ENCODE peak calls at places on chromosomes 3 and 15, in six cellular contexts. C, G, V, W, X and T are unnamed samples.

GRCh38 chr3:184156522-184156955 is 1.4 kb downstream of the DVL3 start:
- DNase-seq in C (no peak), G (no peak), V (peak; percentile 53), W (peak; percentile 49), X (no peak), T (peak; percentile 60)

GRCh38 chr3:181868576-181868975 is 156.9 kb downstream of the SOX2 start:
- DNase-seq in X (no peak), W (no peak), V (no peak), C (no peak), G (no peak), T (no peak)

GRCh38 chr15:59281699-59282098 is 75.1 kb downstream of the LDHAL6B start:
- DNase-seq in X (no peak), W (no peak), G (no peak), V (peak; percentile 76), C (no peak), T (no peak)

GRCh38 chr3:16936233-16936632 is 51.5 kb downstream of the PLCL2 start:
- DNase-seq in W (peak; percentile 72), V (no peak), G (no peak), C (no peak), X (no peak), T (no peak)

GRCh38 chr15:25691544-25692430 is 171.3 kb downstream of the ATP10A start:
- DNase-seq in C (no peak), X (no peak), W (no peak), V (no peak), G (no peak), T (peak; percentile 31)

GRCh38 chr15:92582206-92582605 is 73.4 kb downstream of the FAM174B start:
- DNase-seq in G (no peak), C (no peak), X (no peak), W (no peak), V (no peak), T (no peak)

GRCh38 chr3:194293546-194294198 is 57.5 kb downstream of the CPN2 start:
- DNase-seq in X (no peak), W (no peak), C (no peak), V (no peak), G (no peak), T (no peak)

GRCh38 chr3:196179380-196180308 is 31.6 kb downstream of the ZDHHC19 start:
- DNase-seq in C (no peak), G (no peak), X (peak; percentile 98), V (no peak), W (peak; percentile 68), T (peak; percentile 77)

GRCh38 chr3:36944012-36944640 is 728 bp downstream of the TRANK1 start:
- DNase-seq in V (no peak), G (peak; percentile 49), X (no peak), C (no peak), W (no peak), T (peak; percentile 59)
- TF ChIP-seq BHLHE40 in V (no peak), G (no peak), X (no peak), C (no peak), W (no peak), T (no peak)

GRCh38 chr3:114213262-114213668 is 24.1 kb downstream of the ZNF80 start:
- DNase-seq in X (no peak), C (no peak), G (no peak), V (no peak), W (no peak), T (peak; percentile 54)

GRCh38 chr3:114214542-114215341 is 22.6 kb downstream of the ZNF80 start:
- DNase-seq in G (no peak), V (no peak), X (no peak), C (no peak), W (no peak), T (no peak)

GRCh38 chr3:114216186-114216970 is 21.0 kb downstream of the ZNF80 start:
- DNase-seq in V (no peak), W (no peak), X (no peak), C (no peak), G (no peak), T (peak; percentile 19)

GRCh38 chr3:114212646-114213045 is 24.7 kb downstream of the ZNF80 start:
- DNase-seq in G (no peak), X (no peak), V (no peak), W (no peak), C (no peak), T (no peak)

DNA sequence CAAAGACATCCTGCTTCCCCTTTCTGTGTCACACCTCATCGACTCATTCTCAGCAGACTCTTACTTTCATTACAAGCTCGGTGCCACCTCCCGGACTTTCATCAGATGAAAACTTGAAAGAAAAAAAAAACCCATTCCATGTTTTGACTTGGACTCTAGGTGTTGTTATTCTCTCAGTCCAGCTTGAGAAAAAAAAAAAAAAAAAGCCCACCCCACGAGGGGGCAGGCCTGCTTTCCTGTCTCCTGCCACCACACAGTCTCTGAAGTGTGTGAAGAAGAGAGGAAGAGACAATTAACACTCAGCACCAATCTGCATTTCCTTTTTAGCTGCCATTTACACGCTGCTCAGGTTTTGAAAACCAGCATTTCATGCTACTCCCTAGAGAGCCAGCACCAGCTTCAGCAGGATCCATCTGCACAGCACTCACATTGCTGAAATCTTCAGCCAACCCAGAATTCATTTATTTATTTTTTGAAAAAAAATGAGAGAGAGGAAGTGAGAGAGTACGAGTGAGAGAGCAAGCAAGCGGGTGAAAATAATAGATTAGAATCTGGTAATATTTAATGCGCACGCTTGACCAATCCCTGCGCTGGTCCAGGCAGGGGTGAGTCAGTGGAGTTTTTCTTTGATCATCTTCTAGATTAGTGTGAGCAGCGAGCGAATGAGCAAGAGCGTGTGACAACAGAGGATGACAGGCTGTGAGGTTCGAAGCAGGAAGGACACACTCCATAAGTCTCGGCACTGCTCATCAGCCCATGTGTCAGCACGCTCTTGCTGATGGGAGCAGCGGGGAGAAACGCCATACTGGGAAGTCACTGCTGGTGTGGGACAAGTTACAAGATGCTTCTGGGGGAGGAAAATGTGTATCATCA is 23.5 kb downstream of the ZNF80 start:
- DNase-seq in C (peak; percentile 36), V (no peak), G (peak; percentile 4), W (no peak), X (peak; percentile 84), T (peak; percentile 78)
- TF ChIP-seq BHLHE40 in C (no peak), V (no peak), G (no peak), W (no peak), X (peak; percentile 8), T (no peak)

GRCh38 chr15:40458495-40459371 is 12.1 kb upstream of the CHST14 start:
- DNase-seq in W (no peak), V (no peak), C (no peak), X (no peak), G (no peak), T (no peak)
- TF ChIP-seq BHLHE40 in W (no peak), V (no peak), C (no peak), X (no peak), G (no peak), T (no peak)

GRCh38 chr15:77840962-77841361 is 208.2 kb upstream of the LINGO1 start:
- DNase-seq in V (no peak), W (no peak), C (no peak), X (no peak), G (peak; percentile 38), T (peak; percentile 80)
- TF ChIP-seq BHLHE40 in V (no peak), W (no peak), C (no peak), X (no peak), G (no peak), T (no peak)

GRCh38 chr3:153055779-153056178 is 106.2 kb upstream of the RAP2B start:
- DNase-seq in V (no peak), W (no peak), X (no peak), C (no peak), G (no peak), T (no peak)

GRCh38 chr3:153050978-153051377 is 111.0 kb upstream of the RAP2B start:
- DNase-seq in G (peak; percentile 16), V (no peak), X (no peak), W (no peak), C (no peak), T (no peak)

GRCh38 chr3:153052096-153052460 is 109.9 kb upstream of the RAP2B start:
- DNase-seq in G (peak; percentile 83), X (no peak), W (peak; percentile 52), V (peak; percentile 6), C (no peak), T (peak; percentile 95)

GRCh38 chr3:153055217-153055616 is 106.8 kb upstream of the RAP2B start:
- DNase-seq in G (no peak), X (no peak), C (no peak), W (no peak), V (no peak), T (no peak)

DNA sequence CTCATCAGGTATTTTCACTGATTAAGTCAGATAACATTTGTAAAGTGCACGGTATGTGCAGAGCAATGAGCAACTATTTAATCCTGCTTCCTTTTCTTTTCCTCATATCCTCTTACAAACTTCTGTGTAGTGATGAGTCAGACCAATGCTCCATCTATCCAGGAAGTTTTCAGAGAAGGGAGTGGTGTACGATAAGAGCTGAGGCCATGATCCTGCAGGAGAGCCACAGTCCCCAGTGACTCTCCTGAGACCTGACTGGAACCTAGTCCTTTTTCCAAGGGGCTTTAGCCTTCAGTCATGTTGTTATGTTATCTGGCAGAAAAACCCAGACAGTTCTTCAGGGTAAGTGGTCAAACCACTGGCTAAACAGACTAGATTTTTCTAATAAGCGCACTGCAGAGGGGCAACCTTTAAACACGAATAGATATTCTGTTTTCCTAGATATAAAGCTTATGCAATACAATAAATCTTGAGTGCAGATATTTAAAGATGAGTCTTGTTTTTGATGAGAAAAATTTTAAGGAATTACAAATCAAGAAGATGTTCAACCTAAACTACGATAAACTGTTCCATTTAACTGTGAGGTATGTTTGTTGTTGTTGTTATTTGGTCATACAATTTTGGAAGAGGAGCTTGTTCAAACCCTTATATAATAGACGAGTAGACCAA is 110.5 kb upstream of the RAP2B start:
- DNase-seq in X (no peak), C (no peak), G (peak; percentile 88), V (peak; percentile 31), W (peak; percentile 70), T (peak; percentile 92)
- TF ChIP-seq BHLHE40 in X (no peak), C (no peak), G (no peak), V (no peak), W (no peak), T (peak; percentile 31)

GRCh38 chr3:84444726-84445521 is 513.9 kb upstream of the CADM2 start:
- DNase-seq in X (no peak), C (no peak), G (no peak), V (no peak), W (no peak), T (no peak)

GRCh38 chr3:84439476-84439875 is 519.3 kb upstream of the CADM2 start:
- DNase-seq in X (no peak), V (no peak), C (no peak), G (no peak), W (no peak), T (no peak)

GRCh38 chr3:84440306-84440705 is 518.5 kb upstream of the CADM2 start:
- DNase-seq in W (no peak), C (no peak), V (no peak), G (no peak), X (no peak), T (no peak)
- TF ChIP-seq BHLHE40 in W (no peak), C (no peak), V (no peak), G (no peak), X (no peak), T (no peak)